ENCODE peak calls at places on chromosome 12, in eight cellular contexts. One of them, this sample, is unnamed.

GRCh38 chr12:42574879-42575278 is 14.7 kb downstream of the PRICKLE1 start:
- DNase-seq in neural progenitor cell: no peak
- DNase-seq in hepatocyte: no peak
- DNase-seq in pancreas: no peak
- DNase-seq in stomach: no peak
- DNase-seq in brain microvascular endothelial cell: no peak
- DNase-seq in endodermal cell: no peak
- DNase-seq in neuronal stem cell: no peak
- DNase-seq in this sample: no peak

GRCh38 chr12:93699271-93700141 is 22.3 kb downstream of the CRADD start:
- DNase-seq in pancreas: no peak
- DNase-seq in stomach: no peak
- DNase-seq in neural progenitor cell: no peak
- DNase-seq in hepatocyte: no peak
- DNase-seq in neuronal stem cell: no peak
- DNase-seq in brain microvascular endothelial cell: peak; percentile 51
- DNase-seq in endodermal cell: peak; percentile 59
- DNase-seq in this sample: no peak

GRCh38 chr12:80241576-80242273 is 142.4 kb downstream of the OTOGL start:
- DNase-seq in pancreas: no peak
- DNase-seq in neural progenitor cell: no peak
- DNase-seq in stomach: no peak
- DNase-seq in neuronal stem cell: no peak
- DNase-seq in hepatocyte: no peak
- DNase-seq in endodermal cell: no peak
- DNase-seq in brain microvascular endothelial cell: peak; percentile 36
- DNase-seq in this sample: no peak

GRCh38 chr12:101931498-101932326 is 54.3 kb downstream of the DRAM1 start:
- DNase-seq in brain microvascular endothelial cell: no peak
- DNase-seq in stomach: no peak
- DNase-seq in pancreas: no peak
- DNase-seq in hepatocyte: no peak
- DNase-seq in neural progenitor cell: no peak
- DNase-seq in neuronal stem cell: no peak
- DNase-seq in endodermal cell: no peak
- DNase-seq in this sample: no peak

GRCh38 chr12:85829391-85829790 is 6.8 kb downstream of the RASSF9 start:
- DNase-seq in pancreas: no peak
- DNase-seq in neuronal stem cell: no peak
- DNase-seq in stomach: no peak
- DNase-seq in hepatocyte: no peak
- DNase-seq in endodermal cell: no peak
- DNase-seq in neural progenitor cell: no peak
- DNase-seq in brain microvascular endothelial cell: peak; percentile 34
- DNase-seq in this sample: no peak

GRCh38 chr12:48995061-48995879 is 3.9 kb downstream of the DDN start:
- DNase-seq in brain microvascular endothelial cell: peak; percentile 78
- DNase-seq in neural progenitor cell: peak; percentile 94
- DNase-seq in stomach: peak; percentile 86
- DNase-seq in pancreas: peak; percentile 74
- DNase-seq in endodermal cell: peak; percentile 99
- DNase-seq in neuronal stem cell: peak; percentile 74
- DNase-seq in hepatocyte: peak; percentile 94
- DNase-seq in this sample: peak; percentile 42

GRCh38 chr12:51383281-51383905 is 7.8 kb downstream of the GALNT6 start:
- DNase-seq in brain microvascular endothelial cell: no peak
- DNase-seq in pancreas: no peak
- DNase-seq in stomach: no peak
- DNase-seq in hepatocyte: no peak
- DNase-seq in neuronal stem cell: no peak
- DNase-seq in endodermal cell: no peak
- DNase-seq in neural progenitor cell: no peak
- DNase-seq in this sample: no peak

GRCh38 chr12:5026342-5026938 is 17.2 kb upstream of the KCNA5 start:
- DNase-seq in hepatocyte: no peak
- DNase-seq in neuronal stem cell: no peak
- DNase-seq in neural progenitor cell: no peak
- DNase-seq in endodermal cell: no peak
- DNase-seq in brain microvascular endothelial cell: no peak
- DNase-seq in stomach: no peak
- DNase-seq in pancreas: no peak
- DNase-seq in this sample: no peak

GRCh38 chr12:58425481-58426392 is 484.4 kb downstream of the ATP23 start:
- DNase-seq in endodermal cell: peak; percentile 88
- DNase-seq in neuronal stem cell: peak; percentile 79
- DNase-seq in brain microvascular endothelial cell: peak; percentile 86
- DNase-seq in pancreas: no peak
- DNase-seq in neural progenitor cell: peak; percentile 84
- DNase-seq in stomach: peak; percentile 46
- DNase-seq in hepatocyte: peak; percentile 67
- DNase-seq in this sample: no peak

GRCh38 chr12:124565071-124565491 is 2.3 kb downstream of the NCOR2 start:
- DNase-seq in stomach: no peak
- DNase-seq in neural progenitor cell: peak; percentile 53
- DNase-seq in brain microvascular endothelial cell: no peak
- DNase-seq in hepatocyte: no peak
- DNase-seq in neuronal stem cell: no peak
- DNase-seq in pancreas: peak; percentile 50
- DNase-seq in endodermal cell: peak; percentile 88
- DNase-seq in this sample: no peak

GRCh38 chr12:113918306-113918705 is 47.8 kb downstream of the RBM19 start:
- DNase-seq in hepatocyte: no peak
- DNase-seq in endodermal cell: no peak
- DNase-seq in pancreas: no peak
- DNase-seq in stomach: no peak
- DNase-seq in brain microvascular endothelial cell: no peak
- DNase-seq in neuronal stem cell: no peak
- DNase-seq in neural progenitor cell: no peak
- DNase-seq in this sample: no peak

GRCh38 chr12:18468521-18469075 is 207.3 kb downstream of the PIK3C2G start:
- DNase-seq in hepatocyte: no peak
- DNase-seq in neural progenitor cell: no peak
- DNase-seq in pancreas: no peak
- DNase-seq in neuronal stem cell: no peak
- DNase-seq in stomach: no peak
- DNase-seq in brain microvascular endothelial cell: no peak
- DNase-seq in endodermal cell: no peak
- DNase-seq in this sample: no peak

GRCh38 chr12:9333129-9333528 is 124.9 kb upstream of the PZP start:
- DNase-seq in neural progenitor cell: no peak
- DNase-seq in brain microvascular endothelial cell: no peak
- DNase-seq in pancreas: no peak
- DNase-seq in hepatocyte: no peak
- DNase-seq in stomach: no peak
- DNase-seq in endodermal cell: no peak
- DNase-seq in neuronal stem cell: no peak
- DNase-seq in this sample: no peak

GRCh38 chr12:125549836-125550235 is 484.6 kb downstream of the AACS start:
- DNase-seq in pancreas: no peak
- DNase-seq in endodermal cell: peak; percentile 92
- DNase-seq in neuronal stem cell: no peak
- DNase-seq in brain microvascular endothelial cell: no peak
- DNase-seq in hepatocyte: no peak
- DNase-seq in neural progenitor cell: no peak
- DNase-seq in stomach: no peak
- DNase-seq in this sample: no peak

DNA sequence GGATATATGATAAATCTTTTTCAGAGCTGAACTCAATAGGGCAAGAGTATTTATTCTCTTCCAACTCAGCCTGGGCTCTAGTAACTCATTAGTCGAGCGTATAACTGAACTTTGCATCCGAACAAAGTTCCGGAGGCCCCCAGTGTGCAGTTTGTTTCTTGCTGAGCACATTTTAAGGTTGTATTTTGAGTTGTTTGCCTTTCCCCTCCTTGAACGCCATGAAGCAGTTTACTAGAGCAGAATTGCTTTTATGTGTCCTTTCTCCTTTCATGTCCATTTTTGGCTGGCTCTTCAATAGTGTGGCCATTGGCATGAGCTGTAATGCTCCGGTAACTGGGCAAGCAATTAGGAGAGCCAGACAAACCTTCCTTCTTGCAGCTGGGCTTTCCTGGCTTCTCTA is 105.3 kb downstream of the WIF1 start:
- DNase-seq in pancreas: no peak
- DNase-seq in endodermal cell: no peak
- DNase-seq in stomach: no peak
- DNase-seq in neural progenitor cell: no peak
- DNase-seq in hepatocyte: peak; percentile 54
- DNase-seq in brain microvascular endothelial cell: no peak
- DNase-seq in neuronal stem cell: no peak
- DNase-seq in this sample: no peak
- H3K27ac ChIP-seq in pancreas: no peak overlapping the region
- H3K27ac ChIP-seq in endodermal cell: no peak overlapping the region
- H3K27ac ChIP-seq in stomach: no peak overlapping the region
- H3K27ac ChIP-seq in neural progenitor cell: no peak overlapping the region
- H3K27ac ChIP-seq in hepatocyte: peak overlapping the region; percentile 86
- H3K27ac ChIP-seq in brain microvascular endothelial cell: no peak overlapping the region
- H3K27ac ChIP-seq in neuronal stem cell: no peak overlapping the region
- H3K27ac ChIP-seq in this sample: no peak overlapping the region

GRCh38 chr12:30754750-30755394 is at the start of gene CAPRIN2:
- DNase-seq in brain microvascular endothelial cell: peak; percentile 93
- DNase-seq in stomach: peak; percentile 98
- DNase-seq in endodermal cell: peak; percentile 100
- DNase-seq in neuronal stem cell: peak; percentile 94
- DNase-seq in pancreas: peak; percentile 96
- DNase-seq in neural progenitor cell: peak; percentile 98
- DNase-seq in hepatocyte: peak; percentile 98
- DNase-seq in this sample: peak; percentile 48

GRCh38 chr12:30755395-30755762 is 628 bp upstream of the CAPRIN2 start:
- DNase-seq in pancreas: no peak
- DNase-seq in hepatocyte: no peak
- DNase-seq in neural progenitor cell: no peak
- DNase-seq in brain microvascular endothelial cell: no peak
- DNase-seq in endodermal cell: no peak
- DNase-seq in neuronal stem cell: no peak
- DNase-seq in stomach: no peak
- DNase-seq in this sample: no peak

GRCh38 chr12:30753233-30753632 is 1.5 kb downstream of the CAPRIN2 start:
- DNase-seq in neural progenitor cell: peak; percentile 60
- DNase-seq in hepatocyte: peak; percentile 33
- DNase-seq in pancreas: no peak
- DNase-seq in neuronal stem cell: peak; percentile 8
- DNase-seq in brain microvascular endothelial cell: peak; percentile 40
- DNase-seq in endodermal cell: peak; percentile 84
- DNase-seq in stomach: no peak
- DNase-seq in this sample: no peak

GRCh38 chr12:30753761-30754382 is 879 bp downstream of the CAPRIN2 start:
- DNase-seq in endodermal cell: no peak
- DNase-seq in neural progenitor cell: peak; percentile 2
- DNase-seq in brain microvascular endothelial cell: peak; percentile 3
- DNase-seq in pancreas: no peak
- DNase-seq in hepatocyte: peak; percentile 17
- DNase-seq in neuronal stem cell: no peak
- DNase-seq in stomach: no peak
- DNase-seq in this sample: peak; percentile 34

GRCh38 chr12:30754383-30754749 is 385 bp downstream of the CAPRIN2 start:
- DNase-seq in neuronal stem cell: no peak
- DNase-seq in hepatocyte: no peak
- DNase-seq in stomach: no peak
- DNase-seq in pancreas: no peak
- DNase-seq in endodermal cell: no peak
- DNase-seq in brain microvascular endothelial cell: peak; percentile 0
- DNase-seq in neural progenitor cell: no peak
- DNase-seq in this sample: no peak
- H3K27ac ChIP-seq in neuronal stem cell: peak overlapping the region; percentile 81
- H3K27ac ChIP-seq in hepatocyte: peak overlapping the region; percentile 76
- H3K27ac ChIP-seq in stomach: peak overlapping the region; percentile 89
- H3K27ac ChIP-seq in pancreas: peak overlapping the region; percentile 94
- H3K27ac ChIP-seq in endodermal cell: peak overlapping the region; percentile 51
- H3K27ac ChIP-seq in brain microvascular endothelial cell: peak overlapping the region; percentile 15
- H3K27ac ChIP-seq in neural progenitor cell: peak overlapping the region; percentile 88
- H3K27ac ChIP-seq in this sample: peak overlapping the region; percentile 52

GRCh38 chr12:75910452-75910722 is 121.2 kb downstream of the PHLDA1 start:
- DNase-seq in endodermal cell: no peak
- DNase-seq in hepatocyte: no peak
- DNase-seq in neuronal stem cell: no peak
- DNase-seq in neural progenitor cell: no peak
- DNase-seq in stomach: no peak
- DNase-seq in brain microvascular endothelial cell: no peak
- DNase-seq in pancreas: no peak
- DNase-seq in this sample: no peak

GRCh38 chr12:75905975-75906374 is 125.6 kb downstream of the PHLDA1 start:
- DNase-seq in stomach: no peak
- DNase-seq in brain microvascular endothelial cell: no peak
- DNase-seq in neural progenitor cell: no peak
- DNase-seq in hepatocyte: no peak
- DNase-seq in pancreas: no peak
- DNase-seq in endodermal cell: no peak
- DNase-seq in neuronal stem cell: no peak
- DNase-seq in this sample: no peak

GRCh38 chr12:75909714-75910451 is 121.7 kb downstream of the PHLDA1 start:
- DNase-seq in brain microvascular endothelial cell: no peak
- DNase-seq in pancreas: peak; percentile 14
- DNase-seq in stomach: no peak
- DNase-seq in neural progenitor cell: no peak
- DNase-seq in hepatocyte: no peak
- DNase-seq in neuronal stem cell: no peak
- DNase-seq in endodermal cell: no peak
- DNase-seq in this sample: no peak

GRCh38 chr12:75913502-75914110 is 118.0 kb downstream of the PHLDA1 start:
- DNase-seq in neural progenitor cell: no peak
- DNase-seq in endodermal cell: no peak
- DNase-seq in pancreas: no peak
- DNase-seq in stomach: no peak
- DNase-seq in neuronal stem cell: no peak
- DNase-seq in brain microvascular endothelial cell: no peak
- DNase-seq in hepatocyte: no peak
- DNase-seq in this sample: no peak

DNA sequence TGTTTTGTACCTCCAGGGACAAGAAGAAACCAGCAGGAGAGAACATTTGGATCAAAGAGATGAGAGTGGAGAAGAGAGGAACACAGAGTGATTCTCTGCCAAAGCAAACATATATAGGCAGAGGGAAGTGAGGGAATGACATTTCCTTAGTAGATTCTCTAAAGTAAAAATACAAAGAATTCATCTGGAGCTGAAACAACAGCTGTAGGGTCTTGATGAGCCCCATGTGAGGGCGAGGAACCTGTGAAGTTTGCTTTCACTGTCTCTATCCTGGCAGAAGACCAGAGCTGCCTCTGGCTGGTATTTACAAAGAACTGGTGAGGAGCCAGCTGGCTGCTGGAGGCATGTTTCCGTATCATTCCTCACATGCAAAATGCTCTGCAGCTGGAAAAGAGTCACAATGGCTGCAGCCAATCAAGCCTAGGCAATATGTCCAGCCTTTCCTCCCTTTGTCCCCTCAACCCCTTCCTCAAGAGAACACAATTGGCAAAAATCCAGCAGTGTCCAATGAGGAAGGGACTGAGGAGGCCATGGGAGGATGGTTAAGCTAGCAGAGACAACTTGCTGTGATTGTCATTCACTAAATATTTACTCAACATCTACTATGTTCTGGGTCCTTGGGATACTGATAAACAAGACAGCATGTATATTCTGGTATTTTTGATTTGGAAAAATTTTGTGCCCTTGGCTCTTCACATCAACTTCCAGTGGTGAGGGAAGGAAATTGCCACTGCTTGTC is 122.4 kb downstream of the PHLDA1 start:
- DNase-seq in neural progenitor cell: no peak
- DNase-seq in brain microvascular endothelial cell: peak; percentile 39
- DNase-seq in neuronal stem cell: no peak
- DNase-seq in hepatocyte: peak; percentile 77
- DNase-seq in endodermal cell: no peak
- DNase-seq in stomach: peak; percentile 85
- DNase-seq in pancreas: peak; percentile 69
- DNase-seq in this sample: no peak
- H3K27ac ChIP-seq in neural progenitor cell: no peak overlapping the region
- H3K27ac ChIP-seq in brain microvascular endothelial cell: no peak overlapping the region
- H3K27ac ChIP-seq in neuronal stem cell: no peak overlapping the region
- H3K27ac ChIP-seq in hepatocyte: peak overlapping the region; percentile 11
- H3K27ac ChIP-seq in endodermal cell: peak overlapping the region; percentile 78
- H3K27ac ChIP-seq in stomach: peak overlapping the region; percentile 23
- H3K27ac ChIP-seq in pancreas: peak overlapping the region; percentile 60
- H3K27ac ChIP-seq in this sample: no peak overlapping the region

GRCh38 chr12:60333461-60333860 is 737.6 kb downstream of the SLC16A7 start:
- DNase-seq in neural progenitor cell: no peak
- DNase-seq in brain microvascular endothelial cell: peak; percentile 39
- DNase-seq in endodermal cell: no peak
- DNase-seq in pancreas: no peak
- DNase-seq in neuronal stem cell: no peak
- DNase-seq in stomach: no peak
- DNase-seq in hepatocyte: no peak
- DNase-seq in this sample: no peak
- H3K27ac ChIP-seq in neural progenitor cell: no peak overlapping the region
- H3K27ac ChIP-seq in brain microvascular endothelial cell: no peak overlapping the region
- H3K27ac ChIP-seq in endodermal cell: no peak overlapping the region
- H3K27ac ChIP-seq in pancreas: no peak overlapping the region
- H3K27ac ChIP-seq in neuronal stem cell: no peak overlapping the region
- H3K27ac ChIP-seq in stomach: no peak overlapping the region
- H3K27ac ChIP-seq in hepatocyte: no peak overlapping the region
- H3K27ac ChIP-seq in this sample: no peak overlapping the region

This sample was measured in caudate nucleus.